ENCODE peak calls at places on chromosome 14, in five cellular contexts. O is LNCaP clone FGC, S is fibroblast of lung, I is upper lobe of right lung, A is brain microvascular endothelial cell. J is an unnamed sample.

GRCh38 chr14:50808053-50808452 is 22.9 kb downstream of the NIN start:
- DNase-seq in O (no peak), S (no peak), I (no peak), A (no peak), J (no peak)

GRCh38 chr14:61262082-61262481 is 19.1 kb downstream of the TMEM30B start:
- DNase-seq in S (peak; percentile 37), O (no peak), A (no peak), I (no peak), J (peak; percentile 68)

GRCh38 chr14:64680013-64680674 is 24.1 kb upstream of the PLEKHG3 start:
- DNase-seq in O (no peak), A (no peak), S (peak; percentile 24), I (no peak), J (peak; percentile 28)

GRCh38 chr14:50013198-50013918 is 103.0 kb downstream of the VCPKMT start:
- DNase-seq in S (peak; percentile 80), A (no peak), O (no peak), I (no peak), J (peak; percentile 25)

GRCh38 chr14:105627701-105628100 is 101.3 kb downstream of the TMEM121 start:
- DNase-seq in A (no peak), I (no peak), O (no peak), S (no peak), J (no peak)

GRCh38 chr14:49420201-49420600 is 166.0 kb downstream of the RPS29 start:
- DNase-seq in S (no peak), I (no peak), O (no peak), A (no peak), J (no peak)

GRCh38 chr14:70009961-70010360 is 130.7 kb downstream of the SMOC1 start:
- DNase-seq in S (no peak), A (no peak), O (no peak), I (no peak), J (no peak)

GRCh38 chr14:81162941-81163340 is 57.8 kb downstream of the GTF2A1 start:
- DNase-seq in A (peak; percentile 9), I (no peak), O (no peak), S (no peak), J (peak; percentile 26)

GRCh38 chr14:78022059-78022458 is 148.1 kb upstream of the NRXN3 start:
- DNase-seq in I (peak; percentile 80), O (peak; percentile 21), A (peak; percentile 20), S (peak; percentile 58), J (peak; percentile 68)

GRCh38 chr14:39592390-39592789 is 160.2 kb upstream of the FBXO33 start:
- DNase-seq in I (no peak), O (no peak), A (no peak), S (no peak), J (no peak)

GRCh38 chr14:102320033-102320660 is 601 bp downstream of the ZNF839 start:
- DNase-seq in S (peak; percentile 62), I (peak; percentile 78), O (no peak), A (peak; percentile 42), J (peak; percentile 58)

GRCh38 chr14:53954551-53955233 is 1.9 kb downstream of the BMP4 start:
- DNase-seq in A (peak; percentile 10), I (peak; percentile 69), S (peak; percentile 45), O (no peak), J (peak; percentile 17)

GRCh38 chr14:52778702-52779101 is 12.7 kb downstream of the GNPNAT1 start:
- DNase-seq in I (no peak), A (no peak), S (no peak), O (no peak), J (no peak)

GRCh38 chr14:62301911-62302310 is 539.7 kb downstream of the SNAPC1 start:
- DNase-seq in O (no peak), I (no peak), S (peak; percentile 89), A (no peak), J (peak; percentile 0)

GRCh38 chr14:76768671-76769500 is 7.6 kb downstream of the VASH1 start:
- DNase-seq in O (no peak), S (no peak), A (no peak), I (peak; percentile 40), J (no peak)

GRCh38 chr14:65864549-65864948 is 452.0 kb downstream of the FUT8 start:
- DNase-seq in A (no peak), I (no peak), O (no peak), S (no peak), J (no peak)

GRCh38 chr14:95784137-95784536 is 70.2 kb upstream of the TCL1A start:
- DNase-seq in I (no peak), A (peak; percentile 33), S (peak; percentile 18), O (peak; percentile 33), J (peak; percentile 25)

GRCh38 chr14:85471744-85472143 is 58.2 kb upstream of the FLRT2 start:
- DNase-seq in S (peak; percentile 98), I (no peak), A (peak; percentile 99), O (peak; percentile 86), J (peak; percentile 96)

DNA sequence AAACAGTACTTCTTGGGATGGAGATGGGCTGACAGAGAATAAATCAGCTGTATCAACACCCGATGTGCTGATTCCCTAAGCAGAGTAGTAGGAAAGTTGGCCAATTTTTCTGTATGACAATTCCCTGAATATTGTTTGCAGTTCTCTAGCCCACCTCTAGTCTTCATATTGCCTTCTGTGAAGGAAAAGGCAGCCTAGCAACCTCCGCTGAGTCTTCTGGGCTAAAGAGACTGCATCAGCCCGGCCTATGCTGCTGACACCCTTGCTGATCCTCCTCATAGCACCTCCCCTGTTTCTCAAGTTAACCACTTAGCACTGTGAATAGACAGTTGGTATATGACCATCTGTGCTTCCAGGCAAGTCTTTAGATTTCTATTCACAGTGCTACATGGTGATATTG is 161.1 kb upstream of the EGLN3 start:
- DNase-seq in A (no peak), O (no peak), I (no peak), S (no peak), J (no peak)
- TF ChIP-seq CTCF in A (no peak), O (no peak), I (no peak), S (no peak), J (peak; percentile 5)

GRCh38 chr14:68786491-68787234 is 6.2 kb downstream of the ZFP36L1 start:
- DNase-seq in A (no peak), I (no peak), S (peak; percentile 80), O (no peak), J (peak; percentile 91)
- H3K4me3 ChIP-seq in A (no peak overlapping the region), I (peak overlapping the region; percentile 97), S (no peak overlapping the region), O (no peak overlapping the region), J (no peak overlapping the region)

GRCh38 chr14:99885649-99885958 is 92.4 kb downstream of the EML1 start:
- DNase-seq in S (no peak), I (no peak), O (no peak), A (no peak), J (no peak)
- TF ChIP-seq CTCF in S (no peak), I (no peak), O (no peak), A (no peak), J (no peak)

DNA sequence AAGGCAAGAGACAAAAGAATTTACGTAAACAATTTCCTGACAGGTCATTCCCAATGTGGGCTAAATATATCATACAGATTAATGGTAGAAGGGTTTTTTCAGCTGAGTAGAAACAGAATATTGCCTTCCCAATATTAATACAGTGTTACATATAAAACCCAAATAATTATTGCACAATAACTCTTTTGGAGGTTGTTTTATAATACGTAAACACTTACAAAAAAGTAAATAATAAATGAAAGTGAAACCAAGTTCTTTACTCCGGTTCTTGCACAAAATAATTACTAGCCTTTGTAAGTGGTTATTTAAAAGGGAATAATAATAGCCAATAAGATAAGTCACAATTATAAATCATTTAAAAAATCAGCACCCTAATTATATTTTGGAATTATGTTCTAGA is 118.6 kb upstream of the SSTR1 start:
- DNase-seq in A (no peak), I (no peak), S (no peak), O (no peak), J (no peak)
- H3K4me3 ChIP-seq in A (no peak overlapping the region), I (peak overlapping the region; percentile 37), S (peak overlapping the region; percentile 41), O (no peak overlapping the region), J (no peak overlapping the region)

GRCh38 chr14:36655963-36656768 is 5.5 kb upstream of the PAX9 start:
- DNase-seq in S (no peak), I (peak; percentile 67), O (no peak), A (no peak), J (peak; percentile 19)
- TF ChIP-seq CTCF in S (peak; percentile 14), I (peak; percentile 32), O (peak; percentile 13), A (peak; percentile 60), J (peak; percentile 47)

GRCh38 chr14:89400529-89400928 is 16.5 kb downstream of the FOXN3 start:
- DNase-seq in S (no peak), A (no peak), O (no peak), I (no peak), J (no peak)
- H3K4me3 ChIP-seq in S (no peak overlapping the region), A (no peak overlapping the region), O (no peak overlapping the region), I (no peak overlapping the region), J (no peak overlapping the region)

GRCh38 chr14:24349742-24350141 is 10.0 kb upstream of the RIPK3 start:
- DNase-seq in S (no peak), I (no peak), O (no peak), A (no peak), J (no peak)

GRCh38 chr14:24353551-24354529 is 14.0 kb upstream of the RIPK3 start:
- DNase-seq in I (no peak), O (no peak), S (peak; percentile 34), A (no peak), J (peak; percentile 78)

GRCh38 chr14:24355009-24355408 is 13.0 kb upstream of the NFATC4 start:
- DNase-seq in O (no peak), I (no peak), A (no peak), S (no peak), J (no peak)

GRCh38 chr14:24348186-24348585 is 8.4 kb upstream of the RIPK3 start:
- DNase-seq in S (no peak), O (no peak), I (no peak), A (no peak), J (no peak)

DNA sequence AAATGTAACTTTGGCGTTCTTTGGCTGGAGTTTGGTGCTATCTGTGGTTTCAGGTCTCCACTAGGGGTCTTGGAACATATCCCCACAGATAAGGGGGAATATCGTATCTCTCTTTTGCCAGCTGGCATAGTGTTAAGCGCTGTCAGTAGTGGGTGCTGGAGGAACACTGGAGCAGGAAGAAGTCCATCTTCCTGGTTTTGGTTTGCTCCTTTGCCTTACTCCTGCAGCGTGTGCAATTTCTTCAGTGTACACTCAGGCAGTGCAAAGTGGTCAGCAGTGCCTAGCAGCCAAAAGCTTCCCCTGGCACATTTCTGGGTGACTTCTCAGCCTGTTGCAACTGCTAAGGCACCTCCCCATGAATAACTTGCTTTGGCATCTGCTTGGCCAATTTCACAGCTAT is 11.7 kb upstream of the RIPK3 start:
- DNase-seq in I (no peak), A (no peak), O (no peak), S (no peak), J (peak; percentile 58)
- TF ChIP-seq CTCF in I (no peak), A (peak; percentile 33), O (no peak), S (no peak), J (no peak)

J was measured in fibroblast of mammary gland.